ENCODE peak calls at places on chromosome 2, in ten cellular contexts. One of them, this sample, is unnamed.

GRCh38 chr2:20533993-20534591 is 87.2 kb downstream of the RHOB start:
- DNase-seq in M059J: no peak
- DNase-seq in MV-4-11: no peak
- DNase-seq in thoracic aorta: no peak
- DNase-seq in retina: no peak
- DNase-seq in HuH-7.5: no peak
- DNase-seq in posterior vena cava: peak
- DNase-seq in neural crest cell: no peak
- DNase-seq in ovary: no peak
- DNase-seq in naive thymus-derived CD4-positive, alpha-beta T cell: no peak
- DNase-seq in this sample: no peak

GRCh38 chr2:240468300-240469238 is 33.1 kb downstream of the GPC1 start:
- DNase-seq in M059J: no peak
- DNase-seq in MV-4-11: no peak
- DNase-seq in thoracic aorta: peak
- DNase-seq in retina: no peak
- DNase-seq in HuH-7.5: no peak
- DNase-seq in posterior vena cava: peak
- DNase-seq in neural crest cell: peak
- DNase-seq in ovary: peak
- DNase-seq in naive thymus-derived CD4-positive, alpha-beta T cell: no peak
- DNase-seq in this sample: peak

GRCh38 chr2:15061268-15061667 is 428.8 kb downstream of the LRATD1 start:
- DNase-seq in M059J: no peak
- DNase-seq in MV-4-11: no peak
- DNase-seq in thoracic aorta: no peak
- DNase-seq in retina: no peak
- DNase-seq in HuH-7.5: no peak
- DNase-seq in posterior vena cava: no peak
- DNase-seq in neural crest cell: no peak
- DNase-seq in ovary: no peak
- DNase-seq in naive thymus-derived CD4-positive, alpha-beta T cell: no peak
- DNase-seq in this sample: no peak

GRCh38 chr2:197969391-197969893 is 165.0 kb downstream of the PLCL1 start:
- DNase-seq in M059J: peak
- DNase-seq in MV-4-11: no peak
- DNase-seq in thoracic aorta: no peak
- DNase-seq in retina: no peak
- DNase-seq in HuH-7.5: no peak
- DNase-seq in posterior vena cava: no peak
- DNase-seq in neural crest cell: no peak
- DNase-seq in ovary: no peak
- DNase-seq in naive thymus-derived CD4-positive, alpha-beta T cell: no peak
- DNase-seq in this sample: peak

GRCh38 chr2:229586746-229587705 is 127.3 kb downstream of the DNER start:
- DNase-seq in M059J: peak
- DNase-seq in MV-4-11: peak
- DNase-seq in thoracic aorta: peak
- DNase-seq in retina: peak
- DNase-seq in HuH-7.5: peak
- DNase-seq in posterior vena cava: peak
- DNase-seq in neural crest cell: peak
- DNase-seq in ovary: peak
- DNase-seq in naive thymus-derived CD4-positive, alpha-beta T cell: no peak
- DNase-seq in this sample: peak

GRCh38 chr2:59939173-59939572 is 614.3 kb downstream of the BCL11A start:
- DNase-seq in M059J: no peak
- DNase-seq in MV-4-11: no peak
- DNase-seq in thoracic aorta: no peak
- DNase-seq in retina: no peak
- DNase-seq in HuH-7.5: no peak
- DNase-seq in posterior vena cava: no peak
- DNase-seq in neural crest cell: no peak
- DNase-seq in ovary: no peak
- DNase-seq in naive thymus-derived CD4-positive, alpha-beta T cell: no peak
- DNase-seq in this sample: no peak

GRCh38 chr2:109287413-109287812 is 158.4 kb downstream of the SH3RF3 start:
- DNase-seq in M059J: no peak
- DNase-seq in MV-4-11: no peak
- DNase-seq in thoracic aorta: no peak
- DNase-seq in retina: no peak
- DNase-seq in HuH-7.5: no peak
- DNase-seq in posterior vena cava: no peak
- DNase-seq in neural crest cell: no peak
- DNase-seq in ovary: no peak
- DNase-seq in naive thymus-derived CD4-positive, alpha-beta T cell: no peak
- DNase-seq in this sample: no peak

GRCh38 chr2:176518823-176519222 is 249.6 kb downstream of the MTX2 start:
- DNase-seq in M059J: peak
- DNase-seq in MV-4-11: no peak
- DNase-seq in thoracic aorta: no peak
- DNase-seq in retina: peak
- DNase-seq in HuH-7.5: no peak
- DNase-seq in posterior vena cava: no peak
- DNase-seq in neural crest cell: no peak
- DNase-seq in ovary: no peak
- DNase-seq in naive thymus-derived CD4-positive, alpha-beta T cell: no peak
- DNase-seq in this sample: no peak

GRCh38 chr2:74037379-74037860 is 52.7 kb downstream of the TET3 start:
- DNase-seq in M059J: no peak
- DNase-seq in MV-4-11: peak
- DNase-seq in thoracic aorta: no peak
- DNase-seq in retina: no peak
- DNase-seq in HuH-7.5: no peak
- DNase-seq in posterior vena cava: no peak
- DNase-seq in neural crest cell: no peak
- DNase-seq in ovary: no peak
- DNase-seq in naive thymus-derived CD4-positive, alpha-beta T cell: no peak
- DNase-seq in this sample: no peak

GRCh38 chr2:890791-891190 is 59.9 kb upstream of the SNTG2 start:
- DNase-seq in M059J: peak
- DNase-seq in MV-4-11: no peak
- DNase-seq in thoracic aorta: no peak
- DNase-seq in retina: no peak
- DNase-seq in HuH-7.5: no peak
- DNase-seq in posterior vena cava: no peak
- DNase-seq in neural crest cell: no peak
- DNase-seq in ovary: no peak
- DNase-seq in naive thymus-derived CD4-positive, alpha-beta T cell: no peak
- DNase-seq in this sample: peak

GRCh38 chr2:195995499-195995898 is 73.1 kb downstream of the DNAH7 start:
- DNase-seq in M059J: no peak
- DNase-seq in MV-4-11: no peak
- DNase-seq in thoracic aorta: no peak
- DNase-seq in retina: no peak
- DNase-seq in HuH-7.5: no peak
- DNase-seq in posterior vena cava: peak
- DNase-seq in neural crest cell: no peak
- DNase-seq in ovary: no peak
- DNase-seq in naive thymus-derived CD4-positive, alpha-beta T cell: no peak
- DNase-seq in this sample: no peak

GRCh38 chr2:42084231-42084671 is 36.4 kb downstream of the PKDCC start:
- DNase-seq in M059J: peak
- DNase-seq in MV-4-11: no peak
- DNase-seq in thoracic aorta: no peak
- DNase-seq in retina: no peak
- DNase-seq in HuH-7.5: peak
- DNase-seq in posterior vena cava: no peak
- DNase-seq in neural crest cell: no peak
- DNase-seq in ovary: no peak
- DNase-seq in naive thymus-derived CD4-positive, alpha-beta T cell: no peak
- DNase-seq in this sample: peak

GRCh38 chr2:129753261-129753660 is 226.2 kb upstream of the RAB6C start:
- DNase-seq in M059J: no peak
- DNase-seq in MV-4-11: no peak
- DNase-seq in thoracic aorta: no peak
- DNase-seq in retina: no peak
- DNase-seq in HuH-7.5: no peak
- DNase-seq in posterior vena cava: no peak
- DNase-seq in neural crest cell: no peak
- DNase-seq in ovary: no peak
- DNase-seq in naive thymus-derived CD4-positive, alpha-beta T cell: no peak
- DNase-seq in this sample: no peak

GRCh38 chr2:200944467-200945394 is 18.7 kb downstream of the ORC2 start:
- DNase-seq in M059J: peak
- DNase-seq in MV-4-11: peak
- DNase-seq in thoracic aorta: no peak
- DNase-seq in retina: no peak
- DNase-seq in HuH-7.5: no peak
- DNase-seq in posterior vena cava: no peak
- DNase-seq in neural crest cell: no peak
- DNase-seq in ovary: no peak
- DNase-seq in naive thymus-derived CD4-positive, alpha-beta T cell: no peak
- DNase-seq in this sample: peak

GRCh38 chr2:47334356-47335136 is 68.4 kb upstream of the MSH2 start:
- DNase-seq in M059J: no peak
- DNase-seq in MV-4-11: no peak
- DNase-seq in thoracic aorta: no peak
- DNase-seq in retina: peak
- DNase-seq in HuH-7.5: no peak
- DNase-seq in posterior vena cava: no peak
- DNase-seq in neural crest cell: no peak
- DNase-seq in ovary: peak
- DNase-seq in naive thymus-derived CD4-positive, alpha-beta T cell: no peak
- DNase-seq in this sample: peak

GRCh38 chr2:45300026-45300750 is 290.9 kb upstream of the SIX2 start:
- DNase-seq in M059J: no peak
- DNase-seq in MV-4-11: no peak
- DNase-seq in thoracic aorta: no peak
- DNase-seq in retina: no peak
- DNase-seq in HuH-7.5: no peak
- DNase-seq in posterior vena cava: no peak
- DNase-seq in neural crest cell: no peak
- DNase-seq in ovary: no peak
- DNase-seq in naive thymus-derived CD4-positive, alpha-beta T cell: no peak
- DNase-seq in this sample: no peak

GRCh38 chr2:171470129-171470528 is 36.1 kb downstream of the DCAF17 start:
- DNase-seq in M059J: no peak
- DNase-seq in MV-4-11: no peak
- DNase-seq in thoracic aorta: no peak
- DNase-seq in retina: no peak
- DNase-seq in HuH-7.5: no peak
- DNase-seq in posterior vena cava: no peak
- DNase-seq in neural crest cell: no peak
- DNase-seq in ovary: no peak
- DNase-seq in naive thymus-derived CD4-positive, alpha-beta T cell: no peak
- DNase-seq in this sample: no peak

This sample was measured in astrocyte of the hippocampus.